ENCODE peak calls at places on chromosomes 12 and 14, in eight cellular contexts. L is spleen, T is coronary artery, J is WERI-Rb-1, B is left ventricle myocardium inferior, F is HCT116, Q is psoas muscle, I is AG10803. N is an unnamed sample.
A peak's percentile ranks its signal among the peaks of the same experiment; 100 is the strongest.

GRCh38 chr14:53537421-53538315 is 384.5 kb upstream of the DDHD1 start:
- DNase-seq in L (no peak), T (no peak), J (no peak), B (no peak), F (no peak), Q (no peak), I (peak; percentile 45), N (no peak)

GRCh38 chr14:78863143-78863542 is 693.0 kb downstream of the NRXN3 start:
- DNase-seq in L (no peak), T (no peak), J (no peak), B (no peak), F (no peak), Q (no peak), I (peak; percentile 9), N (no peak)

GRCh38 chr12:115648463-115648862 is 629.0 kb downstream of the MED13L start:
- DNase-seq in L (no peak), T (no peak), J (no peak), B (no peak), F (no peak), Q (no peak), I (peak; percentile 47), N (no peak)

GRCh38 chr12:48542300-48542928 is 17.0 kb downstream of the OR8S1 start:
- DNase-seq in L (no peak), T (no peak), J (peak; percentile 20), B (no peak), F (peak; percentile 23), Q (no peak), I (peak; percentile 11), N (no peak)

GRCh38 chr14:93959239-93960107 is 16.9 kb downstream of the ASB2 start:
- DNase-seq in L (peak; percentile 94), T (no peak), J (no peak), B (no peak), F (peak; percentile 88), Q (peak; percentile 77), I (peak; percentile 82), N (no peak)

GRCh38 chr12:27335364-27336145 is 2.9 kb downstream of the BMAL2 start:
- DNase-seq in L (no peak), T (no peak), J (no peak), B (no peak), F (no peak), Q (no peak), I (no peak), N (no peak)

GRCh38 chr12:75977590-75977951 is 54.0 kb downstream of the PHLDA1 start:
- DNase-seq in L (no peak), T (no peak), J (no peak), B (no peak), F (no peak), Q (no peak), I (no peak), N (no peak)

GRCh38 chr12:121784460-121784859 is 9.0 kb downstream of the RHOF start:
- DNase-seq in L (no peak), T (no peak), J (no peak), B (no peak), F (no peak), Q (no peak), I (peak; percentile 90), N (no peak)

GRCh38 chr14:24177928-24178327 is 6.0 kb downstream of the REC8 start:
- DNase-seq in L (no peak), T (no peak), J (no peak), B (no peak), F (no peak), Q (no peak), I (no peak), N (no peak)

GRCh38 chr14:63475761-63476160 is 67.4 kb downstream of the PPP2R5E start:
- DNase-seq in L (no peak), T (no peak), J (no peak), B (no peak), F (no peak), Q (no peak), I (no peak), N (no peak)

GRCh38 chr12:111443586-111443985 is 37.9 kb downstream of the SH2B3 start:
- DNase-seq in L (no peak), T (peak; percentile 59), J (no peak), B (no peak), F (no peak), Q (no peak), I (peak; percentile 59), N (no peak)

GRCh38 chr12:6323340-6323994 is 13.0 kb downstream of the PLEKHG6 start:
- DNase-seq in L (peak; percentile 79), T (no peak), J (peak; percentile 65), B (no peak), F (peak; percentile 70), Q (peak; percentile 70), I (peak; percentile 92), N (no peak)

GRCh38 chr14:50530794-50531193 is 1.6 kb downstream of the MAP4K5 start:
- DNase-seq in L (no peak), T (no peak), J (no peak), B (no peak), F (no peak), Q (no peak), I (no peak), N (no peak)

GRCh38 chr14:104447750-104448149 is 131.8 kb upstream of the C14orf180 start:
- DNase-seq in L (no peak), T (no peak), J (no peak), B (no peak), F (no peak), Q (no peak), I (no peak), N (no peak)

GRCh38 chr14:22476005-22476751 is 112.8 kb downstream of the DAD1 start:
- DNase-seq in L (no peak), T (no peak), J (no peak), B (no peak), F (no peak), Q (no peak), I (no peak), N (no peak)

GRCh38 chr14:89340782-89341181 is 76.3 kb downstream of the FOXN3 start:
- DNase-seq in L (no peak), T (no peak), J (no peak), B (no peak), F (no peak), Q (no peak), I (no peak), N (no peak)

GRCh38 chr14:89340200-89340667 is 76.8 kb downstream of the FOXN3 start:
- DNase-seq in L (no peak), T (no peak), J (no peak), B (no peak), F (no peak), Q (no peak), I (peak; percentile 35), N (no peak)

GRCh38 chr14:89339579-89339978 is 77.5 kb downstream of the FOXN3 start:
- DNase-seq in L (no peak), T (no peak), J (no peak), B (no peak), F (no peak), Q (no peak), I (no peak), N (no peak)

GRCh38 chr14:89343356-89343755 is 73.7 kb downstream of the FOXN3 start:
- DNase-seq in L (no peak), T (no peak), J (no peak), B (no peak), F (no peak), Q (no peak), I (no peak), N (no peak)

DNA sequence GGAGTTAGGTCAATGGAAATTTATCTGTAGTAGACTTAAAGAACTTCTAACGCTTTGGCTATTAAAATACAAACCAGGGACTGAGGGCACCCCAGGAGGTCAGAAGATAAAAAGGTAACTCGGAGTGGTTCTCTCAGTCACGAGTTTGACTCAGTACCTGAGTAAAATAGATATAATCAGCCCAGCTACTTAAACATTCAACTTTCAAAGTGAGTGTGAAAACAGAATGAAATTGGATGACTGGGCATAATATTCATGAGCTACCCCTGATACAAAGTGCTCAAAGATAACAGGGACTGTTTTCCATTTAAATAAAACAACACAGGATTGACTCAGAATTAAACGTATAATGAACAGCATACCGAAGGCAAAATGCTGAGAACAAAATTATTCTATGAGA is 75.0 kb downstream of the FOXN3 start:
- DNase-seq in L (no peak), T (no peak), J (no peak), B (no peak), F (no peak), Q (no peak), I (no peak), N (no peak)
- H3K4me3 ChIP-seq in L (no peak overlapping the region), T (no peak overlapping the region), J (no peak overlapping the region), B (no peak overlapping the region), F (no peak overlapping the region), Q (no peak overlapping the region), I (no peak overlapping the region), N (no peak overlapping the region)

GRCh38 chr12:122880668-122881067 is 15.3 kb downstream of the VPS37B start:
- DNase-seq in L (no peak), T (no peak), J (peak; percentile 70), B (no peak), F (no peak), Q (no peak), I (peak; percentile 54), N (no peak)
- TF ChIP-seq CTCF in L (no peak), T (no peak), J (peak; percentile 87), B (peak; percentile 43), F (peak; percentile 71), Q (peak; percentile 18), I (peak; percentile 54), N (peak; percentile 78)

DNA sequence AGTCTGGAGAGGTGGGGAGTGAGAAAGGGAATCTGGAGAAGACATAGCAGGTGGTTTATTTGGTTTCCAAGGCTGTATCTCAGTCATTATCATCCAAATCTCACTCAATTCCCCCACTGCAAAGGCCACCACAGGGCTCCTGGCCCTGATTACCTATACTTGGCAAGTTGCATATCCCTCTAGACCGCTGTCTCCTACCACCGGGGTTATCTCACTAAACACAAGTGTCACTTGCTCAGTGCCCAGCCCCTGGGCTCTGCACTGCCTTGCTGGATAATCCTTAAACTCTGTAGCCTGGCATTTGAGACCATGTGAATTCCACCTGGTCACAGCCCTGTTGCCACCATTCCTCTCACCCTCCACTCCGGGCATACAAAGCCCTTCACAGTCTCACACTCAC is 119.0 kb downstream of the RTN1 start:
- DNase-seq in L (no peak), T (no peak), J (no peak), B (no peak), F (no peak), Q (no peak), I (no peak), N (no peak)
- H3K4me3 ChIP-seq in L (no peak overlapping the region), T (no peak overlapping the region), J (no peak overlapping the region), B (no peak overlapping the region), F (no peak overlapping the region), Q (no peak overlapping the region), I (no peak overlapping the region), N (no peak overlapping the region)

DNA sequence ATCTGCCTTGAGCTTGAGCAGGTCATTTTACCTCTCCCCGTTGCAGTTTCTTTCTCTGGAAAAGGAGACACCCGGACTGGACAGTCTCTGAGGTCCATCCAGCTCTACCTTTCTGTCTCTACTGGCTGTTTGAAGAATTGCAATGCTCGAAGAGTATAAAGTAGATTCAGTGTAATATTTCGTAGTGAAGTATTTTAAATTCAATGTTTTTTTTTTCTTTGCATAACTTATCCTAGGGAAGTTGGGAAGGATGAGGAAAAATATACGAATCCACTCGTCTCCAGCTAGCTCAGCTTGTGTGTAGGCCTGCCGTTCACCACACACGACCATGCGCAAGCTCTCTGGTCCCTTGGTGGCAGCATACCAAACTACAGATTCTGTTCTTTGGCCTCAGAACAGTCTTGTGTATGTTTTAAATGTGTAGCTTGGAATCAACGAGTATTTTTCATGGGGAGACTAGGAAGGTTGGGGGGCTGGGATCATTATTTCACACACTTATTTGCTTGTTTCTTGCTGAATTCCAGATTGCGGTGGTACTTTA is 307.9 kb downstream of the CACNA1C start:
- DNase-seq in L (no peak), T (peak; percentile 21), J (no peak), B (no peak), F (no peak), Q (no peak), I (no peak), N (no peak)
- TF ChIP-seq CTCF in L (no peak), T (peak; percentile 13), J (peak; percentile 3), B (peak; percentile 51), F (peak; percentile 50), Q (no peak), I (peak; percentile 26), N (peak; percentile 25)